ENCODE peak calls at places on chromosomes 2 and 18, in six cellular contexts. V is H4, B is left cardiac atrium, E is nucleus accumbens, H is K562, K is HuH-7.5. C is an unnamed sample.
A peak's percentile ranks its signal among the peaks of the same experiment; 100 is the strongest.

GRCh38 chr2:228048838-228049490 is 132.5 kb downstream of the SPHKAP start:
- DNase-seq in V (peak; percentile 55), B (peak; percentile 21), E (no peak), H (peak; percentile 5), K (peak; percentile 16), C (no peak)

GRCh38 chr2:222547108-222547507 is 108.8 kb downstream of the FARSB start:
- DNase-seq in V (no peak), B (no peak), E (no peak), H (no peak), K (no peak), C (no peak)

GRCh38 chr18:76643996-76644395 is 149.0 kb upstream of the ZNF516 start:
- DNase-seq in V (no peak), B (no peak), E (no peak), H (no peak), K (no peak), C (no peak)

GRCh38 chr18:11393486-11393885 is 215.9 kb upstream of the SLC35G4 start:
- DNase-seq in V (no peak), B (peak; percentile 28), E (no peak), H (no peak), K (no peak), C (no peak)

GRCh38 chr2:170966648-170967396 is 37.8 kb downstream of the GORASP2 start:
- DNase-seq in V (no peak), B (no peak), E (no peak), H (peak; percentile 47), K (no peak), C (no peak)

GRCh38 chr2:206158563-206159345 is 490 bp downstream of the NDUFS1 start:
- DNase-seq in V (no peak), B (no peak), E (no peak), H (no peak), K (no peak), C (no peak)

GRCh38 chr2:23746141-23746863 is 180.6 kb downstream of the ATAD2B start:
- DNase-seq in V (no peak), B (no peak), E (no peak), H (no peak), K (no peak), C (no peak)

GRCh38 chr2:105388971-105389381 is 9.9 kb downstream of the FHL2 start:
- DNase-seq in V (peak; percentile 72), B (no peak), E (no peak), H (no peak), K (no peak), C (no peak)

GRCh38 chr2:39728941-39729351 is 50.1 kb downstream of the THUMPD2 start:
- DNase-seq in V (peak; percentile 60), B (peak; percentile 39), E (no peak), H (peak; percentile 42), K (no peak), C (peak; percentile 65)

GRCh38 chr2:10012963-10013461 is 30.3 kb upstream of the KLF11 start:
- DNase-seq in V (no peak), B (no peak), E (no peak), H (no peak), K (no peak), C (no peak)

GRCh38 chr2:108384662-108385393 is 7.1 kb downstream of the SULT1C4 start:
- DNase-seq in V (no peak), B (no peak), E (no peak), H (no peak), K (no peak), C (no peak)

GRCh38 chr2:11342561-11343343 is 1.7 kb downstream of the ROCK2 start:
- DNase-seq in V (peak; percentile 45), B (no peak), E (no peak), H (no peak), K (no peak), C (peak; percentile 14)

GRCh38 chr2:182949572-182950189 is 83.2 kb upstream of the FRZB start:
- DNase-seq in V (peak; percentile 89), B (peak; percentile 46), E (no peak), H (no peak), K (no peak), C (no peak)

GRCh38 chr2:149857344-149857743 is 269.8 kb upstream of the MMADHC start:
- DNase-seq in V (no peak), B (no peak), E (no peak), H (no peak), K (no peak), C (no peak)

GRCh38 chr18:23143059-23143831 is 8.0 kb downstream of the CABLES1 start:
- DNase-seq in V (peak; percentile 68), B (peak; percentile 51), E (no peak), H (no peak), K (no peak), C (peak; percentile 46)

GRCh38 chr2:227477291-227477690 is 5.3 kb downstream of the AGFG1 start:
- DNase-seq in V (no peak), B (no peak), E (no peak), H (no peak), K (no peak), C (no peak)

GRCh38 chr18:59070181-59070912 is 69.3 kb upstream of the SEC11C start:
- DNase-seq in V (peak; percentile 83), B (peak; percentile 90), E (peak; percentile 12), H (peak; percentile 56), K (peak; percentile 26), C (peak; percentile 88)

GRCh38 chr2:156437272-156437671 is 1.1 kb downstream of the GPD2 start:
- DNase-seq in V (peak; percentile 15), B (no peak), E (no peak), H (no peak), K (no peak), C (peak; percentile 43)

GRCh38 chr2:120722603-120723421 is 12.9 kb upstream of the GLI2 start:
- DNase-seq in V (peak; percentile 34), B (peak; percentile 43), E (no peak), H (no peak), K (no peak), C (no peak)

GRCh38 chr2:10963155-10963554 is 51.4 kb downstream of the KCNF1 start:
- DNase-seq in V (no peak), B (no peak), E (no peak), H (no peak), K (no peak), C (no peak)

GRCh38 chr2:112541315-112542122 is 746 bp upstream of the POLR1B start:
- DNase-seq in V (peak; percentile 48), B (peak; percentile 75), E (peak; percentile 67), H (peak; percentile 87), K (peak; percentile 52), C (peak; percentile 70)

GRCh38 chr2:168752361-168752760 is 50.1 kb upstream of the NOSTRIN start:
- DNase-seq in V (no peak), B (no peak), E (no peak), H (no peak), K (no peak), C (no peak)

GRCh38 chr2:233053928-233054774 is 6.0 kb upstream of the INPP5D start:
- DNase-seq in V (peak; percentile 28), B (peak; percentile 70), E (no peak), H (peak; percentile 84), K (peak; percentile 95), C (peak; percentile 60)

GRCh38 chr2:43251171-43251731 is 24.8 kb upstream of the ZFP36L2 start:
- DNase-seq in V (peak; percentile 32), B (no peak), E (no peak), H (no peak), K (no peak), C (no peak)

GRCh38 chr2:101820519-101820918 is 123.0 kb downstream of the MAP4K4 start:
- DNase-seq in V (peak; percentile 58), B (no peak), E (no peak), H (no peak), K (no peak), C (no peak)

GRCh38 chr2:28283861-28284260 is 108.8 kb upstream of the FOSL2 start:
- DNase-seq in V (no peak), B (no peak), E (no peak), H (no peak), K (no peak), C (no peak)

GRCh38 chr18:63319383-63320040 is at the start of gene BCL2:
- DNase-seq in V (peak; percentile 22), B (peak; percentile 40), E (no peak), H (no peak), K (peak; percentile 50), C (no peak)

GRCh38 chr2:159516241-159516758 is 100.0 kb downstream of the BAZ2B start:
- DNase-seq in V (peak; percentile 31), B (no peak), E (no peak), H (no peak), K (peak; percentile 22), C (no peak)

GRCh38 chr2:152389483-152389882 is 54.5 kb downstream of the FMNL2 start:
- DNase-seq in V (no peak), B (no peak), E (no peak), H (no peak), K (no peak), C (no peak)

GRCh38 chr2:66432801-66433694 is 1.9 kb upstream of the MEIS1 start:
- DNase-seq in V (peak; percentile 89), B (peak; percentile 91), E (peak; percentile 85), H (peak; percentile 87), K (peak; percentile 92), C (peak; percentile 67)

GRCh38 chr18:13245481-13246000 is 27.0 kb downstream of the LDLRAD4 start:
- DNase-seq in V (no peak), B (no peak), E (no peak), H (no peak), K (no peak), C (peak; percentile 58)

GRCh38 chr2:156189143-156189542 is 143.4 kb downstream of the NR4A2 start:
- DNase-seq in V (no peak), B (no peak), E (no peak), H (no peak), K (peak; percentile 28), C (peak; percentile 23)

GRCh38 chr18:35183846-35184245 is 57.0 kb upstream of the ZNF397 start:
- DNase-seq in V (no peak), B (no peak), E (no peak), H (no peak), K (no peak), C (no peak)

C was measured in thyroid gland.